ENCODE peak calls at places on chromosomes 3 and 15, in ten cellular contexts. E is amniotic stem cell; C is GM13976; U is NCI-H2029; Z is EH; K is activated naive CD8-positive, alpha-beta T cell treated with anti-CD3 and anti-CD28 coated beads for 36 hours; W is M059J; Q is progenitor cell of endocrine pancreas; T is ureter; H is ACHN. B is an unnamed sample.

GRCh38 chr3:197891-198491 is 1.4 kb downstream of the CHL1 start:
- DNase-seq in E (no peak), C (peak; percentile 42), U (no peak), Z (no peak), K (no peak), W (no peak), Q (peak; percentile 31), T (no peak), H (no peak), B (no peak)

GRCh38 chr3:42302924-42303634 is 37.1 kb upstream of the CCK start:
- DNase-seq in E (no peak), C (no peak), U (no peak), Z (no peak), K (no peak), W (no peak), Q (no peak), T (no peak), H (no peak), B (no peak)

GRCh38 chr3:107987036-107987557 is 103.7 kb downstream of the CD47 start:
- DNase-seq in E (peak; percentile 91), C (no peak), U (no peak), Z (peak; percentile 93), K (no peak), W (peak; percentile 99), Q (no peak), T (peak; percentile 87), H (peak; percentile 79), B (no peak)

GRCh38 chr15:29952245-29952644 is 130.0 kb upstream of the TJP1 start:
- DNase-seq in E (no peak), C (no peak), U (no peak), Z (no peak), K (no peak), W (no peak), Q (no peak), T (no peak), H (no peak), B (no peak)

GRCh38 chr15:38213392-38213791 is 39.2 kb upstream of the SPRED1 start:
- DNase-seq in E (no peak), C (no peak), U (no peak), Z (no peak), K (no peak), W (no peak), Q (no peak), T (no peak), H (no peak), B (no peak)

GRCh38 chr15:48414015-48414414 is 82.8 kb downstream of the DUT start:
- DNase-seq in E (no peak), C (no peak), U (no peak), Z (peak; percentile 93), K (no peak), W (no peak), Q (no peak), T (no peak), H (no peak), B (no peak)

GRCh38 chr3:65439641-65440040 is 599.1 kb downstream of the MAGI1 start:
- DNase-seq in E (peak; percentile 8), C (peak; percentile 3), U (no peak), Z (peak; percentile 73), K (no peak), W (peak; percentile 36), Q (peak; percentile 16), T (peak; percentile 46), H (peak; percentile 55), B (no peak)

GRCh38 chr3:72924055-72924454 is 36.2 kb downstream of the GXYLT2 start:
- DNase-seq in E (no peak), C (no peak), U (no peak), Z (no peak), K (no peak), W (no peak), Q (no peak), T (no peak), H (peak; percentile 11), B (no peak)

GRCh38 chr3:187987919-187988318 is 166.0 kb upstream of the LPP start:
- DNase-seq in E (no peak), C (no peak), U (no peak), Z (no peak), K (no peak), W (no peak), Q (no peak), T (no peak), H (no peak), B (no peak)

GRCh38 chr3:58260261-58260731 is 22.7 kb downstream of the ABHD6 start:
- DNase-seq in E (peak; percentile 33), C (no peak), U (no peak), Z (peak; percentile 90), K (peak; percentile 40), W (peak; percentile 91), Q (no peak), T (no peak), H (peak; percentile 52), B (no peak)

GRCh38 chr3:172595648-172596393 is 72.6 kb upstream of the TNFSF10 start:
- DNase-seq in E (no peak), C (peak; percentile 76), U (peak; percentile 45), Z (peak; percentile 41), K (peak; percentile 32), W (peak; percentile 89), Q (no peak), T (no peak), H (peak; percentile 78), B (no peak)

GRCh38 chr3:18124501-18124900 is 300.6 kb downstream of the SATB1 start:
- DNase-seq in E (peak; percentile 31), C (no peak), U (no peak), Z (peak; percentile 86), K (no peak), W (peak; percentile 81), Q (no peak), T (no peak), H (peak; percentile 38), B (no peak)

GRCh38 chr3:124033360-124034015 is 41.6 kb upstream of the ROPN1 start:
- DNase-seq in E (no peak), C (no peak), U (no peak), Z (peak; percentile 3), K (peak; percentile 11), W (peak; percentile 25), Q (peak; percentile 28), T (no peak), H (no peak), B (peak; percentile 8)

GRCh38 chr15:65638107-65638506 is 16.4 kb downstream of the SLC24A1 start:
- DNase-seq in E (no peak), C (no peak), U (no peak), Z (no peak), K (no peak), W (no peak), Q (no peak), T (no peak), H (no peak), B (no peak)

GRCh38 chr15:73258271-73259108 is 110.3 kb downstream of the HCN4 start:
- DNase-seq in E (no peak), C (no peak), U (no peak), Z (no peak), K (no peak), W (no peak), Q (no peak), T (no peak), H (no peak), B (peak; percentile 79)

GRCh38 chr15:76239786-76240185 is 71.5 kb downstream of the ETFA start:
- DNase-seq in E (no peak), C (no peak), U (no peak), Z (no peak), K (no peak), W (no peak), Q (no peak), T (no peak), H (no peak), B (no peak)

GRCh38 chr15:92941668-92942067 is 41.5 kb downstream of the CHD2 start:
- DNase-seq in E (no peak), C (no peak), U (no peak), Z (no peak), K (no peak), W (no peak), Q (no peak), T (no peak), H (no peak), B (no peak)

GRCh38 chr3:30347679-30348216 is 258.7 kb upstream of the TGFBR2 start:
- DNase-seq in E (peak; percentile 66), C (peak; percentile 11), U (no peak), Z (peak; percentile 93), K (peak; percentile 44), W (peak; percentile 90), Q (no peak), T (no peak), H (no peak), B (no peak)

GRCh38 chr3:108125550-108126071 is 34.8 kb upstream of the CD47 start:
- DNase-seq in E (no peak), C (no peak), U (peak; percentile 22), Z (no peak), K (peak; percentile 57), W (no peak), Q (no peak), T (no peak), H (no peak), B (peak; percentile 40)

GRCh38 chr3:85208650-85209049 is 249.9 kb downstream of the CADM2 start:
- DNase-seq in E (no peak), C (no peak), U (no peak), Z (no peak), K (no peak), W (no peak), Q (no peak), T (no peak), H (no peak), B (no peak)

GRCh38 chr3:100953103-100953502 is 40.1 kb downstream of the ABI3BP start:
- DNase-seq in E (no peak), C (no peak), U (no peak), Z (no peak), K (no peak), W (no peak), Q (no peak), T (no peak), H (no peak), B (no peak)

B was measured in T-helper 2 cell.